ENCODE peak calls at places on chromosomes 5 and 9, in six cellular contexts. T, R, F, E, O and G are unnamed samples.
A peak's percentile ranks its signal among the peaks of the same experiment; 100 is the strongest.

GRCh38 chr5:14900661-14901461 is 29.3 kb upstream of the ANKH start:
- DNase-seq in T (peak; percentile 32), R (peak; percentile 52), F (peak; percentile 65), E (no peak), O (peak; percentile 86), G (no peak)

GRCh38 chr9:92607773-92608172 is 62.2 kb downstream of the IPPK start:
- DNase-seq in T (no peak), R (peak; percentile 50), F (peak; percentile 52), E (no peak), O (peak; percentile 91), G (no peak)

GRCh38 chr5:31990701-31991110 is 183.4 kb downstream of the GOLPH3 start:
- DNase-seq in T (no peak), R (no peak), F (no peak), E (peak; percentile 66), O (no peak), G (no peak)

GRCh38 chr5:72209515-72210115 is 102.3 kb downstream of the MAP1B start:
- DNase-seq in T (no peak), R (no peak), F (no peak), E (no peak), O (no peak), G (no peak)

GRCh38 chr9:127825319-127826051 is 22.8 kb downstream of the FPGS start:
- DNase-seq in T (no peak), R (peak; percentile 55), F (peak; percentile 72), E (peak; percentile 68), O (no peak), G (no peak)

GRCh38 chr5:173413476-173413982 is 85.3 kb upstream of the STC2 start:
- DNase-seq in T (no peak), R (no peak), F (no peak), E (no peak), O (no peak), G (no peak)

GRCh38 chr5:9361835-9362234 is 184.0 kb downstream of the SEMA5A start:
- DNase-seq in T (no peak), R (peak; percentile 75), F (no peak), E (peak; percentile 82), O (peak; percentile 83), G (no peak)

GRCh38 chr9:21657966-21658667 is 144.3 kb upstream of the MTAP start:
- DNase-seq in T (no peak), R (no peak), F (no peak), E (no peak), O (peak; percentile 49), G (no peak)

GRCh38 chr9:89639961-89640360 is 35.1 kb downstream of the GADD45G start:
- DNase-seq in T (no peak), R (no peak), F (no peak), E (no peak), O (no peak), G (no peak)

GRCh38 chr5:144203750-144204596 is 33.3 kb downstream of the KCTD16 start:
- DNase-seq in T (no peak), R (peak; percentile 74), F (no peak), E (peak; percentile 44), O (peak; percentile 80), G (no peak)

GRCh38 chr5:10229306-10230048 is 20.2 kb downstream of the ATPSCKMT start:
- DNase-seq in T (no peak), R (no peak), F (no peak), E (no peak), O (peak; percentile 83), G (no peak)

GRCh38 chr5:17314907-17315471 is 97.6 kb downstream of the BASP1 start:
- DNase-seq in T (no peak), R (no peak), F (no peak), E (peak; percentile 25), O (peak; percentile 78), G (no peak)

GRCh38 chr5:136957428-136957827 is 541.7 kb downstream of the SPOCK1 start:
- DNase-seq in T (no peak), R (no peak), F (no peak), E (no peak), O (no peak), G (no peak)

GRCh38 chr5:141441571-141442170 is 11.4 kb downstream of the PCDHGA12 start:
- DNase-seq in T (no peak), R (no peak), F (peak; percentile 71), E (no peak), O (no peak), G (no peak)

GRCh38 chr9:113523421-113524141 is 60.1 kb downstream of the RGS3 start:
- DNase-seq in T (no peak), R (peak; percentile 57), F (peak; percentile 81), E (no peak), O (peak; percentile 14), G (peak; percentile 80)

GRCh38 chr5:146903789-146904188 is 25.2 kb upstream of the PPP2R2B start:
- DNase-seq in T (no peak), R (no peak), F (no peak), E (no peak), O (no peak), G (no peak)

GRCh38 chr5:147169399-147169798 is 65.4 kb upstream of the STK32A start:
- DNase-seq in T (no peak), R (peak; percentile 55), F (no peak), E (no peak), O (peak; percentile 85), G (no peak)

GRCh38 chr5:151202381-151203139 is 21.3 kb downstream of the CCDC69 start:
- DNase-seq in T (no peak), R (no peak), F (no peak), E (no peak), O (peak; percentile 83), G (peak; percentile 56)

GRCh38 chr5:178325311-178326053 is 92.9 kb upstream of the PHYKPL start:
- DNase-seq in T (no peak), R (no peak), F (no peak), E (no peak), O (no peak), G (peak; percentile 38)

GRCh38 chr9:83554278-83554677 is 16.1 kb upstream of the FRMD3 start:
- DNase-seq in T (no peak), R (peak; percentile 37), F (peak; percentile 62), E (no peak), O (peak; percentile 31), G (no peak)

GRCh38 chr9:117703538-117703937 is 665 bp upstream of the TLR4 start:
- DNase-seq in T (no peak), R (no peak), F (no peak), E (no peak), O (peak; percentile 50), G (no peak)

GRCh38 chr5:79107020-79107796 is 4.4 kb upstream of the BHMT start:
- DNase-seq in T (no peak), R (peak; percentile 73), F (no peak), E (peak; percentile 14), O (peak; percentile 32), G (no peak)

GRCh38 chr5:6419340-6419852 is 29.3 kb upstream of the UBE2QL1 start:
- DNase-seq in T (no peak), R (peak; percentile 50), F (no peak), E (no peak), O (no peak), G (no peak)

GRCh38 chr9:105328872-105329728 is 84.6 kb downstream of the SLC44A1 start:
- DNase-seq in T (no peak), R (no peak), F (no peak), E (no peak), O (peak; percentile 78), G (no peak)

GRCh38 chr5:151158287-151158661 is 695 bp upstream of the ANXA6 start:
- DNase-seq in T (no peak), R (no peak), F (no peak), E (peak; percentile 64), O (no peak), G (no peak)

GRCh38 chr5:175707751-175708375 is 50.0 kb downstream of the HRH2 start:
- DNase-seq in T (no peak), R (no peak), F (no peak), E (no peak), O (no peak), G (peak; percentile 25)

GRCh38 chr5:52810426-52810825 is 22.7 kb downstream of the ITGA1 start:
- DNase-seq in T (no peak), R (no peak), F (no peak), E (no peak), O (no peak), G (no peak)

GRCh38 chr9:114153761-114154596 is 1.4 kb upstream of the COL27A1 start:
- DNase-seq in T (no peak), R (peak; percentile 61), F (peak; percentile 49), E (peak; percentile 75), O (no peak), G (no peak)

GRCh38 chr5:103375356-103375755 is 116.8 kb downstream of the MACIR start:
- DNase-seq in T (no peak), R (no peak), F (no peak), E (no peak), O (peak; percentile 35), G (no peak)

DNA sequence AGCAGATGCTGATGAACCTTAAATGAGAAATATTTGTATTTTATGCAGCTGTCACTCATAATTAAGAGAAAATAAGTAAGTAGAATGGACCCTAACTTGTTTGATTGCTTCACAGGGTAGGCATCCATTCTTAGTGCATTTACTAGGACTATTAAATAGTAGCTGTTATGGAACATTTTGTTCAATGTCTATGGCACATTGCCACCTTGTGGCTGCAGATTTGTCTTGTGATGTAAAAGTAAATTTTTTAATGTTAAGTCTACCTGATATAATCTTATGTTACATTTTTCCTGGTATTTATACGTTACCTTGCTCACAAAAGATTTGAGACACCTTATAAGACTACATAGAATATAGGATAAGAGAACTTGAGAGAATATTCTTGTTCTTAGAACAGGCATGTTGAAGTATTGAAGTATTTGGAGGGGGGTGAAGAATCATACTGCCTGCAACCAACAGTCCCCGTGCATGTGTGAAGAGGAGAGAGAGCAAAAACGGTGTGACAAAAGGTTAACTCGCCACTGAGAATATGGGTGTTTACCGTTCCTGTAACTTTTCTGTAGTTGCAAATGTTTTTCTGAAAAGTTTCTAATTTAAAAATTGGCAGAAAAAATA is 161.1 kb downstream of the MAST4 start:
- DNase-seq in T (no peak), R (peak; percentile 73), F (peak; percentile 56), E (peak; percentile 41), O (peak; percentile 66), G (no peak)
- TF ChIP-seq CTCF in T (no peak), R (peak; percentile 62), F (peak; percentile 70), E (peak; percentile 18), O (peak; percentile 37), G (peak; percentile 56)

DNA sequence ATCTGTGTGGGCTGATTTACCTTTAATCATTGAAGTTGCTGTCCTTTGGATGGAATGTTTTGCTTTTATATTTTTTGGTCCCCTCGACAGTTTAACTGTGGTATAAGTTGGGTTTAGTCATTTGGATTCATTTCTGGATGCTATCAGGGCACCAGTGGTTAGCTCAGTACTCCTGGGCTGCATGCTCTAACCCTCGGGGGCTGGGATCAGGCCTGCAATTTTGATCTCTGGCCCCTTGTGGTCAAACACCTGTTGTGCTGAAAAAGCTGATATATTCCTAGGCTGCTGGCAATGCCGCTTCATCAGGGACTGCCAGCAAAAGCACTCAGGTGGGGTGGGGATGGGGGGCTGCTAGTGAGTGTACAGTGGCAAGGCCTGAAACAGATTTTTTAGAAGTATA is 440.4 kb upstream of the RIOK2 start:
- DNase-seq in T (no peak), R (no peak), F (no peak), E (no peak), O (no peak), G (no peak)
- TF ChIP-seq CTCF in T (no peak), R (no peak), F (no peak), E (no peak), O (no peak), G (no peak)

GRCh38 chr5:1494780-1495524 is 28.8 kb downstream of the LPCAT1 start:
- DNase-seq in T (no peak), R (peak; percentile 53), F (no peak), E (no peak), O (no peak), G (peak; percentile 85)
- TF ChIP-seq CTCF in T (no peak), R (no peak), F (no peak), E (no peak), O (no peak), G (no peak)

GRCh38 chr5:83467315-83468044 is 4.1 kb upstream of the VCAN start:
- DNase-seq in T (no peak), R (peak; percentile 9), F (peak; percentile 67), E (no peak), O (peak; percentile 76), G (no peak)
- TF ChIP-seq CTCF in T (no peak), R (no peak), F (peak; percentile 39), E (no peak), O (peak; percentile 46), G (no peak)